ENCODE peak calls at places on chromosomes 3 and 15, in five cellular contexts. O, N, T, A and U are unnamed samples.

GRCh38 chr3:47578119-47578630 is 490 bp downstream of the CSPG5 start:
- DNase-seq in N (peak), A (peak), T (peak), O (peak), U (peak)

GRCh38 chr3:9012521-9012920 is 49.2 kb upstream of the RAD18 start:
- DNase-seq in A (no peak), N (no peak), O (no peak), T (no peak), U (no peak)

GRCh38 chr3:150495563-150496168 is 50.6 kb downstream of the SERP1 start:
- DNase-seq in A (no peak), N (peak), T (peak), O (no peak), U (no peak)

GRCh38 chr3:144127700-144128099 is 156.1 kb downstream of the DIPK2A start:
- DNase-seq in T (no peak), O (no peak), N (no peak), A (no peak), U (no peak)

GRCh38 chr15:69324031-69324430 is 25.3 kb downstream of the PAQR5 start:
- DNase-seq in T (no peak), A (no peak), N (no peak), O (no peak), U (no peak)

GRCh38 chr3:66297917-66298316 is 77.1 kb downstream of the SLC25A26 start:
- DNase-seq in T (peak), O (no peak), A (no peak), N (no peak), U (no peak)

GRCh38 chr3:13714251-13714916 is 165.5 kb downstream of the FBLN2 start:
- DNase-seq in A (no peak), N (no peak), T (no peak), O (no peak), U (no peak)

GRCh38 chr15:78000089-78000926 is 77.2 kb downstream of the TBC1D2B start:
- DNase-seq in A (peak), T (peak), N (peak), O (peak), U (peak)

GRCh38 chr3:162329514-162329913 is 832.9 kb downstream of the OTOL1 start:
- DNase-seq in N (no peak), O (no peak), T (no peak), A (no peak), U (no peak)

GRCh38 chr3:108004647-108005046 is 86.2 kb downstream of the CD47 start:
- DNase-seq in O (no peak), N (no peak), A (no peak), T (no peak), U (no peak)

GRCh38 chr3:36172699-36173098 is 207.6 kb upstream of the STAC start:
- DNase-seq in A (no peak), O (no peak), N (no peak), T (no peak), U (no peak)

GRCh38 chr3:36992806-36993325 is at the start of gene EPM2AIP1:
- DNase-seq in N (peak), A (peak), O (peak), T (peak), U (no peak)

GRCh38 chr3:121883507-121883906 is 10.7 kb upstream of the SLC15A2 start:
- DNase-seq in T (peak), A (no peak), N (peak), O (peak), U (no peak)

GRCh38 chr3:126634803-126635202 is 20.1 kb downstream of the TXNRD3 start:
- DNase-seq in O (no peak), N (no peak), T (no peak), A (no peak), U (no peak)

GRCh38 chr15:87200149-87200548 is 1056.4 kb downstream of the NTRK3 start:
- DNase-seq in O (no peak), N (no peak), T (no peak), A (no peak), U (no peak)

GRCh38 chr3:119161240-119161639 is 12.2 kb upstream of the UPK1B start:
- DNase-seq in A (no peak), N (no peak), O (no peak), T (no peak), U (no peak)

GRCh38 chr3:14286887-14287496 is 108.4 kb downstream of the LSM3 start:
- DNase-seq in N (no peak), O (no peak), T (no peak), A (no peak), U (no peak)